ENCODE peak calls at places on chromosomes 2 and 18, in four cellular contexts. M, I, P and Q are unnamed samples.

GRCh38 chr2:148238561-148238960 is 217.7 kb downstream of the MBD5 start:
- DNase-seq in M (no peak), I (no peak), P (no peak), Q (no peak)

GRCh38 chr18:55775972-55776371 is 188.0 kb upstream of the TCF4 start:
- DNase-seq in M (no peak), I (no peak), P (no peak), Q (no peak)

GRCh38 chr2:17101596-17101995 is 416.6 kb downstream of the RAD51AP2 start:
- DNase-seq in M (no peak), I (no peak), P (no peak), Q (no peak)

GRCh38 chr2:12240216-12240615 is 476.5 kb upstream of the TRIB2 start:
- DNase-seq in M (no peak), I (no peak), P (no peak), Q (no peak)

GRCh38 chr2:26854283-26854827 is 6.4 kb downstream of the DPYSL5 start:
- DNase-seq in M (no peak), I (no peak), P (no peak), Q (no peak)

GRCh38 chr18:50869150-50869549 is 9.8 kb upstream of the ME2 start:
- DNase-seq in M (no peak), I (no peak), P (no peak), Q (no peak)

GRCh38 chr2:216139884-216140283 is 30.7 kb downstream of the XRCC5 start:
- DNase-seq in M (peak), I (peak), P (no peak), Q (no peak)

GRCh38 chr18:11980148-11980554 is 1.2 kb upstream of the IMPA2 start:
- DNase-seq in M (no peak), I (peak), P (no peak), Q (peak)

DNA sequence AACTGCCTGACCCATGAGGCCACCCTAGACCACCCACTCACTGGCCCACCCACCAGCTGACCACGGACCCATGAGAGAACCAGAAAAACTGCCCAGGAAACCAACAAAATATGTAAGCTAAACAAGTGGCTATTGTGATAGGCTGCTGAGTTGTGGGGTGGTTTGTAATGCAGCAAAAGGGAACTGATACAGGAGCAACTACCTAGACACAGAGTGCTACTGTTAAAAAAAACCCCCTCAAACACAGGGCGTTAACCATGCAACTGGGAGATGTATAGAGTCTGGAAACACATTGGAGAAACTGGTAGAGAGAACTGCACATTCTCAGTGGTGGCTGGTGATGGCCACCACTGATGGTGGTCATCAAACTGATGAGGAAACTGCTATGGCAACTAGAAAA is 206.3 kb upstream of the GYPC start:
- DNase-seq in M (no peak), I (no peak), P (no peak), Q (no peak)
- TF ChIP-seq ELK1 in M (no peak), I (no peak), P (no peak), Q (no peak)

GRCh38 chr2:110864176-110864575 is 131.8 kb downstream of the ACOXL start:
- DNase-seq in M (no peak), I (no peak), P (no peak), Q (no peak)
- TF ChIP-seq ELK1 in M (no peak), I (no peak), P (no peak), Q (no peak)

DNA sequence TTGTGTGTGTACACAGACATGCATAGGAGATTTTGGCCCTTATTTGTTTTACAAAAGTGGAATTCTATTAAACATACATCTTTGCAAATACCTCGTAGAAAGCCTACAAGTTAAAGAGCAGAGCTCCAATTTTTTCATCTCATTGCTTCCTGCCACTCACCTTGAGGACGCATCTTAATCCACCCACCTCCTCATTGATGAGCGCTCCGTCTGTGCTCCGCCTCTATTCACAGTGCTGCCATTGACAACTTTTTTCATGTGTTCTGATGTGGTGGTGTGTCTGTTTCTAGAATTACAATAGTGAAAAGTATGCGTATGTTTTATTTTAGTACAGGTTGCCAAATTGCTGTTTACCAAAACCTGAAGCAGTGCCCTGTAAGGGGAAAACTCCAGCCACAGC is 36.3 kb downstream of the NEURL3 start:
- DNase-seq in M (no peak), I (no peak), P (no peak), Q (no peak)
- TF ChIP-seq ELK1 in M (no peak), I (no peak), P (no peak), Q (no peak)

GRCh38 chr2:213020268-213020667 is 131.1 kb downstream of the IKZF2 start:
- DNase-seq in M (no peak), I (no peak), P (no peak), Q (no peak)

GRCh38 chr2:213016984-213017351 is 134.4 kb downstream of the IKZF2 start:
- DNase-seq in M (no peak), I (no peak), P (no peak), Q (peak)

GRCh38 chr2:213019368-213019767 is 132.0 kb downstream of the IKZF2 start:
- DNase-seq in M (no peak), I (no peak), P (no peak), Q (no peak)

GRCh38 chr2:213017404-213017803 is 134.0 kb downstream of the IKZF2 start:
- DNase-seq in M (no peak), I (no peak), P (no peak), Q (no peak)

DNA sequence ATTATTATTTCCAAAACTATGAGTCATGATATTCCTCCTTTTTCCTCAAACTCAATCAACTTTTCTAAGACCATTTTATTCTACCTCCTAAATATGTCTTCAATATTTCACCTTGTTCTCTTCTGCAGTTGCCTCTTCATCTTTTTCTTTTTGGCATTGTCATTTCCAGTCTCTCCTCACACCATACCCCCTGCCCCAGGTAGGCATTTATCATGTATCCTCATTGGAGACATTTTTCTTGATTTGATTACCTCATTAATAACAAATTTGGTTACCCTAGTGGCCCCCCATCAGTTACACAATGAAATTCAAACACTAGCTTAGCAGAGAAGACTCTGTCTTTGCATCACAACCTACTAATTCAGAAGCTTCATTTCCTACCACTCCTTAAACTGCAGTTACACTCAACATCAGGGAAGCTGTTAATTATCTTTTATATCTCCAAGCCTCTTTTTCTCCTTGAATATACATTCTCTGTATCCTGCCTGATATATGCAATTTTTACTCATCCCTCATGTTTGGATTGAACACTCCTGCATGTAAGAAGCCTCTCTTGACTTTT is 133.0 kb downstream of the IKZF2 start:
- DNase-seq in M (no peak), I (no peak), P (no peak), Q (no peak)
- TF ChIP-seq ELK1 in M (no peak), I (no peak), P (no peak), Q (no peak)